ENCODE peak calls at places on chromosomes 1 and 21, in ten cellular contexts. One of them, this sample, is unnamed.

GRCh38 chr1:231613419-231614349 is 12.9 kb upstream of the DISC1 start:
- DNase-seq in HFF-Myc: no peak
- DNase-seq in prostate gland: no peak
- DNase-seq in SJSA1: no peak
- DNase-seq in heart left ventricle: no peak
- DNase-seq in right cardiac atrium: no peak
- DNase-seq in AG04450: no peak
- DNase-seq in lower leg skin: no peak
- DNase-seq in sigmoid colon: no peak
- DNase-seq in OCI-LY7: no peak
- DNase-seq in this sample: no peak

GRCh38 chr1:116486424-116486823 is 84.4 kb downstream of the CD58 start:
- DNase-seq in HFF-Myc: peak
- DNase-seq in prostate gland: no peak
- DNase-seq in SJSA1: no peak
- DNase-seq in heart left ventricle: no peak
- DNase-seq in right cardiac atrium: no peak
- DNase-seq in AG04450: no peak
- DNase-seq in lower leg skin: no peak
- DNase-seq in sigmoid colon: no peak
- DNase-seq in OCI-LY7: no peak
- DNase-seq in this sample: peak

GRCh38 chr1:113871597-113872113 is at the start of gene PTPN22:
- DNase-seq in HFF-Myc: peak
- DNase-seq in prostate gland: peak
- DNase-seq in SJSA1: no peak
- DNase-seq in heart left ventricle: no peak
- DNase-seq in right cardiac atrium: peak
- DNase-seq in AG04450: peak
- DNase-seq in lower leg skin: peak
- DNase-seq in sigmoid colon: no peak
- DNase-seq in OCI-LY7: peak
- DNase-seq in this sample: peak

GRCh38 chr1:22799971-22800370 is 89.3 kb downstream of the EPHB2 start:
- DNase-seq in HFF-Myc: no peak
- DNase-seq in prostate gland: no peak
- DNase-seq in SJSA1: no peak
- DNase-seq in heart left ventricle: no peak
- DNase-seq in right cardiac atrium: no peak
- DNase-seq in AG04450: no peak
- DNase-seq in lower leg skin: no peak
- DNase-seq in sigmoid colon: no peak
- DNase-seq in OCI-LY7: no peak
- DNase-seq in this sample: no peak

GRCh38 chr1:2019571-2020309 is 595 bp downstream of the GABRD start:
- DNase-seq in HFF-Myc: no peak
- DNase-seq in prostate gland: no peak
- DNase-seq in SJSA1: no peak
- DNase-seq in heart left ventricle: no peak
- DNase-seq in right cardiac atrium: no peak
- DNase-seq in AG04450: no peak
- DNase-seq in lower leg skin: no peak
- DNase-seq in sigmoid colon: no peak
- DNase-seq in OCI-LY7: no peak
- DNase-seq in this sample: no peak

GRCh38 chr1:109760581-109761226 is 3.0 kb downstream of the EPS8L3 start:
- DNase-seq in HFF-Myc: no peak
- DNase-seq in prostate gland: no peak
- DNase-seq in SJSA1: no peak
- DNase-seq in heart left ventricle: peak
- DNase-seq in right cardiac atrium: no peak
- DNase-seq in AG04450: no peak
- DNase-seq in lower leg skin: no peak
- DNase-seq in sigmoid colon: no peak
- DNase-seq in OCI-LY7: no peak
- DNase-seq in this sample: no peak

GRCh38 chr1:219724440-219724839 is 111.5 kb upstream of the ZC3H11B start:
- DNase-seq in HFF-Myc: no peak
- DNase-seq in prostate gland: no peak
- DNase-seq in SJSA1: no peak
- DNase-seq in heart left ventricle: no peak
- DNase-seq in right cardiac atrium: no peak
- DNase-seq in AG04450: no peak
- DNase-seq in lower leg skin: no peak
- DNase-seq in sigmoid colon: no peak
- DNase-seq in OCI-LY7: no peak
- DNase-seq in this sample: no peak

GRCh38 chr1:177940682-177941081 is 29.2 kb downstream of the SEC16B start:
- DNase-seq in HFF-Myc: no peak
- DNase-seq in prostate gland: no peak
- DNase-seq in SJSA1: no peak
- DNase-seq in heart left ventricle: no peak
- DNase-seq in right cardiac atrium: no peak
- DNase-seq in AG04450: no peak
- DNase-seq in lower leg skin: no peak
- DNase-seq in sigmoid colon: no peak
- DNase-seq in OCI-LY7: no peak
- DNase-seq in this sample: no peak

GRCh38 chr1:169809370-169810095 is 14.8 kb upstream of the METTL18 start:
- DNase-seq in HFF-Myc: peak
- DNase-seq in prostate gland: peak
- DNase-seq in SJSA1: no peak
- DNase-seq in heart left ventricle: no peak
- DNase-seq in right cardiac atrium: no peak
- DNase-seq in AG04450: peak
- DNase-seq in lower leg skin: no peak
- DNase-seq in sigmoid colon: no peak
- DNase-seq in OCI-LY7: peak
- DNase-seq in this sample: no peak

DNA sequence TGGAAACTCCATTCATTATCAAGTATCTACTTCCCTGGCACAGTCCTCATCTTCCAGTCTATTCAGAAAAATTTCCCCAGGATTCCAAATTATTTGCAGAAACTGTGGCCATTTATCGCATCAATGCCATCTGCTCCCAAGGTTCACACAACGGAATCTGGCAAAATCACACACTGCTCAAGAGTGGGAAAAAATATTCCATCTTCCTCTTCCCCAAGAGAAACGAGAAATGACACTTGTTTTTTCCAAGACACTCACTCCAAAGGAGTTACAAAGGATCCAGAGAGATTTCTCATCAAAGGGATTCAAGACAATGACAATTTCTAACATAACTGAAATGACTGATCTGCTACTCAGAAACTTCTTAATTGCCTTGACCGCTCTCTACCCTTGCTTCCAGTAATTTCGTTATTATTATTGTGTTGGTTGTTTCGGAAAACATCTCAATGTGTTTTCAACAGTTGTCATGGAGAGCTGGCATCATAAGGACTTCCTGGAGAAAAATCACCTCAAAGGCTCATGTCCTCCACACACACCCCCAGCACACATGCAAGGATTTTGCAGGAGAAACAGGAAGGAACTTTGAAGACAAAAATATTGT is 128.0 kb downstream of the PSMG1 start:
- DNase-seq in HFF-Myc: no peak
- DNase-seq in prostate gland: no peak
- DNase-seq in SJSA1: no peak
- DNase-seq in heart left ventricle: no peak
- DNase-seq in right cardiac atrium: no peak
- DNase-seq in AG04450: no peak
- DNase-seq in lower leg skin: no peak
- DNase-seq in sigmoid colon: no peak
- DNase-seq in OCI-LY7: no peak
- DNase-seq in this sample: no peak
- H3K4me3 ChIP-seq in HFF-Myc: no peak
- H3K4me3 ChIP-seq in prostate gland: no peak
- H3K4me3 ChIP-seq in SJSA1: no peak
- H3K4me3 ChIP-seq in heart left ventricle: no peak
- H3K4me3 ChIP-seq in right cardiac atrium: no peak
- H3K4me3 ChIP-seq in AG04450: no peak
- H3K4me3 ChIP-seq in lower leg skin: no peak
- H3K4me3 ChIP-seq in sigmoid colon: no peak
- H3K4me3 ChIP-seq in OCI-LY7: no peak
- H3K4me3 ChIP-seq in this sample: no peak

DNA sequence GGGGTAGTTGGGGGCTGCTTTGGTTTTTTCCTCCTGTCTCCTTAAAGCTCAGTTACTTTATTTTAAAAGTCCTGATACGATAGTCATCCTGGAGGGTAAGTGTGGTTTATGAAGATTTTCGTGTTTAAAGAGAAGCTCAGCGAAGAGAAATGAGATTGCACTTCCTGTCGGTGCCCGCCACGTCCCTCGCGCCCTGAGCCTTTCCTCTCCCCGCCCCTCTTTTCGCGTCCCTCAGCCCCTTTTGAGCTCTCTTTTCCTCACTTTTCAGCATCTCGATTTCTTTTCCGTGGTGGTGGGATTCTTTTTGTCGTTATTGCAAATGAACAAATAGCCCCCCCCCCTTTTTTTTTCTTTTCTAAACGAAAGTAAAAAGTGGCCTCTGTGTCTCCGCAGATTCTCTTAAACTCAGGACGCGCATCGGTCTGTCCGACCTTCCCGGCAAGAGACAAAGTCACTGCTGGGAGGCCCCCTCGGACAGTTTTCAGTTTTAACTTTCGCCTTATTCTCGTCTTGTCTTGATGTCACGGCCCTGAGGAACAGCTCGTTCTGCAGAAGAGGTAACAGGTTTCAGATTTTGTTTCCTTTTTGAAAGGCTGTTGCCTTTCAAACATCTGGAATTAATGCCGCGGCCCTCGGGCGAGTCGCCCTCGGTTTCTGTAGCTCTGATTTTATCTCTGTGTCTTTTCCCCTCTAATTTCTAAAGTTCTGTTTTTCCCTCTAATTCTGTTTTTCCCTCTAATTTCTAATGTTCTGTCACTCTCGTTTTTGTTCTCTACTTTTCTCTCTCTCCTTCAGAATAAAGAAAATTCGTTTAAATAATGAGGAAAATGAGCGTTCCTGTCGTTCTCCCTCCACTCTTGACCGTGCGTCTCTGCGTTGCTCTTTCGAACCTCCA is 1.0 kb upstream of the DMRTA2 start:
- DNase-seq in HFF-Myc: no peak
- DNase-seq in prostate gland: no peak
- DNase-seq in SJSA1: no peak
- DNase-seq in heart left ventricle: no peak
- DNase-seq in right cardiac atrium: no peak
- DNase-seq in AG04450: no peak
- DNase-seq in lower leg skin: no peak
- DNase-seq in sigmoid colon: no peak
- DNase-seq in OCI-LY7: no peak
- DNase-seq in this sample: no peak
- H3K4me3 ChIP-seq in HFF-Myc: peak
- H3K4me3 ChIP-seq in prostate gland: no peak
- H3K4me3 ChIP-seq in SJSA1: peak
- H3K4me3 ChIP-seq in heart left ventricle: peak
- H3K4me3 ChIP-seq in right cardiac atrium: peak
- H3K4me3 ChIP-seq in AG04450: peak
- H3K4me3 ChIP-seq in lower leg skin: no peak
- H3K4me3 ChIP-seq in sigmoid colon: no peak
- H3K4me3 ChIP-seq in OCI-LY7: no peak
- H3K4me3 ChIP-seq in this sample: peak

GRCh38 chr1:43841511-43841910 is 92.1 kb upstream of the ARTN start:
- DNase-seq in HFF-Myc: no peak
- DNase-seq in prostate gland: no peak
- DNase-seq in SJSA1: no peak
- DNase-seq in heart left ventricle: no peak
- DNase-seq in right cardiac atrium: no peak
- DNase-seq in AG04450: no peak
- DNase-seq in lower leg skin: no peak
- DNase-seq in sigmoid colon: no peak
- DNase-seq in OCI-LY7: no peak
- DNase-seq in this sample: no peak
- H3K4me3 ChIP-seq in HFF-Myc: no peak
- H3K4me3 ChIP-seq in prostate gland: no peak
- H3K4me3 ChIP-seq in SJSA1: no peak
- H3K4me3 ChIP-seq in heart left ventricle: no peak
- H3K4me3 ChIP-seq in right cardiac atrium: no peak
- H3K4me3 ChIP-seq in AG04450: no peak
- H3K4me3 ChIP-seq in lower leg skin: no peak
- H3K4me3 ChIP-seq in sigmoid colon: no peak
- H3K4me3 ChIP-seq in OCI-LY7: no peak
- H3K4me3 ChIP-seq in this sample: no peak

GRCh38 chr21:44708866-44709425 is 2.4 kb downstream of the TSPEAR start:
- DNase-seq in HFF-Myc: no peak
- DNase-seq in prostate gland: no peak
- DNase-seq in SJSA1: peak
- DNase-seq in heart left ventricle: no peak
- DNase-seq in right cardiac atrium: no peak
- DNase-seq in AG04450: no peak
- DNase-seq in lower leg skin: no peak
- DNase-seq in sigmoid colon: no peak
- DNase-seq in OCI-LY7: no peak
- DNase-seq in this sample: no peak

GRCh38 chr21:44709426-44710293 is 1.7 kb downstream of the TSPEAR start:
- DNase-seq in HFF-Myc: no peak
- DNase-seq in prostate gland: no peak
- DNase-seq in SJSA1: peak
- DNase-seq in heart left ventricle: no peak
- DNase-seq in right cardiac atrium: peak
- DNase-seq in AG04450: no peak
- DNase-seq in lower leg skin: peak
- DNase-seq in sigmoid colon: no peak
- DNase-seq in OCI-LY7: no peak
- DNase-seq in this sample: no peak

GRCh38 chr21:44710294-44710665 is 1.1 kb downstream of the TSPEAR start:
- DNase-seq in HFF-Myc: no peak
- DNase-seq in prostate gland: no peak
- DNase-seq in SJSA1: peak
- DNase-seq in heart left ventricle: no peak
- DNase-seq in right cardiac atrium: no peak
- DNase-seq in AG04450: no peak
- DNase-seq in lower leg skin: no peak
- DNase-seq in sigmoid colon: no peak
- DNase-seq in OCI-LY7: no peak
- DNase-seq in this sample: no peak

GRCh38 chr21:44706706-44707615 is 4.4 kb downstream of the TSPEAR start:
- DNase-seq in HFF-Myc: no peak
- DNase-seq in prostate gland: no peak
- DNase-seq in SJSA1: peak
- DNase-seq in heart left ventricle: no peak
- DNase-seq in right cardiac atrium: no peak
- DNase-seq in AG04450: no peak
- DNase-seq in lower leg skin: no peak
- DNase-seq in sigmoid colon: no peak
- DNase-seq in OCI-LY7: no peak
- DNase-seq in this sample: no peak

DNA sequence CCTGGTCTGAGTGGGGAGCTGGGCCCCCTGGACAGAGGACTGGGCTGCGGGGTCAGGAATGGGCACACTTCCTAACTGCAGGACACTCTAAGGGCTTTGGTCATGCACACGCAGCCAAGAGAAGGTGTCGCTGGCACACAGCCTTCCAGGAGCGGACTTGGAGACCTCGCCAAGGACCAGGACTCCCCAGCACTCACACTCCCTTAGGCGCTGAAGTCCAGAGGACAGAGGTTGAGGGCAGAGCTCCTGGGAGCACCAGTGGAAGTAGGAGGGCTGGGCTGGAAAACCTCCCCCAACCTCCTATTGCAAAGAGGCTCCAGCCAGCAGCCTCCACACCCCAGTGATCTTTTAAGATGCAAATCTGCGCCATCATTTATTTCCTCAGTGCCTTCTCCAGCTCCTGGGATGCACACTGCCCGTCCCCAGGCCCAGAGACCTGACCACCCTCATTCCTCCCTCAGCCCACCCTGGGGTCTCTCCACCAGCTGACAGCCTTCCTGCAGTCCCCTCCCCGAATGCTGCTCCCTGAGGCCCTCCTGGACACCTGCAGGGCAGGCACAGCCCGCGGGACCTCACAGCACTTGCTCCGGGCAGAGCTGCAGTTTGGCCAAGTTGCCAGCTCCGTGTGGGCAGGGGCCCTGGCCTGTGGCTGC is 3.0 kb downstream of the TSPEAR start:
- DNase-seq in HFF-Myc: no peak
- DNase-seq in prostate gland: no peak
- DNase-seq in SJSA1: no peak
- DNase-seq in heart left ventricle: no peak
- DNase-seq in right cardiac atrium: peak
- DNase-seq in AG04450: no peak
- DNase-seq in lower leg skin: no peak
- DNase-seq in sigmoid colon: no peak
- DNase-seq in OCI-LY7: no peak
- DNase-seq in this sample: no peak
- H3K4me3 ChIP-seq in HFF-Myc: no peak
- H3K4me3 ChIP-seq in prostate gland: no peak
- H3K4me3 ChIP-seq in SJSA1: no peak
- H3K4me3 ChIP-seq in heart left ventricle: no peak
- H3K4me3 ChIP-seq in right cardiac atrium: no peak
- H3K4me3 ChIP-seq in AG04450: no peak
- H3K4me3 ChIP-seq in lower leg skin: no peak
- H3K4me3 ChIP-seq in sigmoid colon: no peak
- H3K4me3 ChIP-seq in OCI-LY7: no peak
- H3K4me3 ChIP-seq in this sample: no peak